ENCODE peak calls at places on chromosomes 13 and 19, in four cellular contexts. N is tibial nerve, M is uterus, W is ovary. E is an unnamed sample. For H3K27me3, the result is how much of the 10 kb centered on the place peaks cover.

GRCh38 chr13:20702945-20703784 is at the start of gene IL17D:
- DNase-seq in N (no peak), M (no peak), W (peak), E (peak)

GRCh38 chr19:35471946-35472345 is 18.3 kb downstream of the KRTDAP start:
- DNase-seq in N (no peak), M (no peak), W (no peak), E (no peak)

GRCh38 chr13:114000151-114001040 is 26.5 kb upstream of the C13orf46 start:
- DNase-seq in W (no peak), N (no peak), M (no peak), E (no peak)

GRCh38 chr13:59483441-59484116 is 680.1 kb downstream of the DIAPH3 start:
- DNase-seq in W (no peak), N (no peak), M (no peak), E (no peak)

GRCh38 chr19:7230826-7231225 is 63.4 kb downstream of the INSR start:
- DNase-seq in N (no peak), M (peak), W (peak), E (peak)

GRCh38 chr19:1253514-1254080 is 5.2 kb downstream of the MIDN start:
- DNase-seq in W (no peak), N (no peak), M (no peak), E (no peak)

GRCh38 chr19:18604820-18605159 is 1.8 kb downstream of the CRLF1 start:
- DNase-seq in N (no peak), W (no peak), M (no peak), E (no peak)

GRCh38 chr13:47146991-47147783 is 250.3 kb upstream of the HTR2A start:
- DNase-seq in M (no peak), W (no peak), N (no peak), E (no peak)

DNA sequence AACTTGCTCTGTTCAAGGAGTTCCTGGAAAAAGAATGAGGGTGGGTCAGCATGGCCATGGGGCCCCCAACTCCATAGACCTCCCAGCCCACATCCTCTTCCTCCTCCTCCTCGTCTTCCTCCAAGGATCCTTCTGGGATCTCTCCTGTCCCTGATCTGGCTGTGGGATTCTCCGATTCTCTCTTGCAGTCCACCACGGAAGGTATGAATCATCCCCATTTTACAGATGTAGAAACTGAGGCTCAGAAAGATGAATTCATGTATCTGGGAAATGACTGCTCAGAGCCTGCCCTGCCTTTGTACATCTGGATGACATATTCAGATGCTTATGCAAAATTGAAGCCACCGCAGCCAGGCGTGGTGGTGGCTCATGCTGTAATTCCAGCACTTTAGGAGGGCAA is 2.2 kb upstream of the KANK2 start:
- DNase-seq in N (no peak), W (no peak), M (no peak), E (no peak)
- H3K27ac ChIP-seq in N (peak), W (no peak), M (peak), E (no peak)

DNA sequence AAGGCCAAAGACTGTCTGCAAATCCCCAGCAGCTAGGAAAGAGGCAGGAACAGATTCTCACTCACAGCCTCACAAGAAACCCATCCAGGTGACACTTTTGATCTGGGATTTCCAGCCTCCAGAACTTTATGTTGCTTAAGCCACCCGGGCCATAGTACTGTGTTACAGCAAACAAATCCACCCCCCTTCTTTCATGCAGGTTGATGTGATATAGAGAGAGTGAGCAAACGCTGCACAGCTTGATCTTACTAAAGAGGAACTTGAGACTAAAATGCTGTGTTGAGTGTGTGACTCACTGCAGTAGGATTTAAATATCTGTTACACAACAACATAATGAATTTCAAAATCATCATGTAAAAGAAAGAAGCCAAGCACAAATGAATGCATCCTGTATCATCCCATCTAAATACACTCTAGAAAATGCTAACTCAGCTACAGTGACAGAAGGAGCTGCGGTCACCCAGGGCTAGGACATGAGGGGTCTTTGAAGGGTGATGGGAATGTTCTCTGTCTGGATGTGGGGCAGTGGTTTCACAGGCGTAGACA is 32.2 kb downstream of the RCBTB2 start:
- DNase-seq in W (no peak), N (no peak), M (no peak), E (no peak)
- TF ChIP-seq POLR2A in W (no peak), N (no peak), M (no peak), E (no peak)

GRCh38 chr19:29524201-29524911 is 1.4 kb upstream of the VSTM2B start:
- DNase-seq in W (no peak), N (no peak), M (no peak), E (no peak)
- H3K27me3 ChIP-seq in W (under half), N (half or more), M (under half), E (under half)

DNA sequence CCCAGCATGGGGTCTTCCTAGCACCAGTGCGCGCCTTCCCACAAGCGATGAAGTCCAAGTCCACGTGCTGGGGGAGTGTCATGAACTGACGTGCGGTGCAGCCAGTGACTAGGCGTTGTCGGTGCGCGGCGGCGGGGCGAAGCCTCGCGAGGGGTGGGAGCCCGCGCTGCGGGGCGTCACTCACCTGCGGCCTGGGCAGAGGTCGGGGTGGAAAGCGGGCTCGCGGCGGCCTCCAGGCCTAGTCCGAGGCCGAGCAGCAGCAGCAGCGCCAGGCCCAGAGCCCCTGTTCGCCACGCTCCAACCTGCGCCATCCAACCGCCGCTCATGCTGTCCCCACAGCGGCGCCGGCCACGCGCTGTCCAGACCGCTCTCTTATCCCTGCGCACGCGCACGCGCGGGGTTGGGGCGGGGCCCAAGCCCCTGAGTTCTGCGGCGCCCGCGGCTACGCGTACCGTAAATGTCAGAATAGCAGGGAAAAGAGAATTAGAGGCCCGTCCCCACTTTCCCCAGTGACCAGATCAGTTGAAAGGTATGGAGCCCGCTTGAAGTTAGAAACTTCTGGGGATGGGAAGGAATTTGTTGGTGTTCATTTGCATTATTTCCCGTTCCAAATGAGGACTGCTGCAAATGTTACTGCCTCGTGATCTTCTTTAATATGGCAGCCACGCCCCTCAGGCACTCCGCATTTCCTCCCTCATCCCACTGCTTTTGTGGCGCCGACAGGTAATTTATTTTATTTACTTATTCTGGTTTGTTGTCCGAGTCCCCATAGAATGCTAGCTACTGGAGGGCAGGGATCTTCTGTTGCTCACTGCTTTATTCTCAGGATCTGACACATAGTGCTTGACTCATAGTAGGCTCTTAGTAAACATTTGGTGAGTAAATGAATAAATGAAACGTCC is at the start of gene CD320:
- DNase-seq in W (peak), N (peak), M (peak), E (peak)
- H3K27ac ChIP-seq in W (no peak), N (no peak), M (peak), E (no peak)

E was measured in body of pancreas.